ENCODE peak calls at places on chromosomes 12 and 14, in seven cellular contexts. E is H54; Z is LHCN-M2; F is ACHN; J is left cardiac atrium; I is stimulated activated CD4-positive, alpha-beta T cell treated with anti-CD3 and anti-CD28 coated beads, Interleukin-1b, Interleukin-23, amount 100 ng/mL, for 1 hour; K is right cardiac atrium. M is an unnamed sample.

GRCh38 chr12:2582631-2583616 is 211.8 kb upstream of the FKBP4 start:
- DNase-seq in K (peak), J (peak), Z (peak), E (peak), F (peak), I (no peak), M (peak)

GRCh38 chr12:98743362-98743953 is 98.4 kb downstream of the APAF1 start:
- DNase-seq in Z (no peak), K (no peak), I (no peak), J (no peak), F (peak), E (peak), M (no peak)

GRCh38 chr14:30272848-30273563 is 286.0 kb upstream of the G2E3 start:
- DNase-seq in K (no peak), E (no peak), J (no peak), I (no peak), Z (no peak), F (no peak), M (no peak)

GRCh38 chr12:104555650-104556049 is 98.9 kb downstream of the CHST11 start:
- DNase-seq in J (no peak), E (no peak), K (no peak), I (no peak), F (no peak), Z (no peak), M (no peak)

GRCh38 chr14:69079188-69079742 is 73.7 kb downstream of the DCAF5 start:
- DNase-seq in F (peak), Z (peak), E (no peak), K (no peak), J (no peak), I (no peak), M (peak)

GRCh38 chr14:64755661-64756265 is 51.5 kb downstream of the PLEKHG3 start:
- DNase-seq in Z (no peak), I (peak), J (no peak), K (no peak), E (no peak), F (no peak), M (no peak)

GRCh38 chr14:65251213-65251612 is 148.9 kb upstream of the MAX start:
- DNase-seq in F (no peak), Z (peak), J (no peak), K (no peak), E (peak), I (no peak), M (peak)

GRCh38 chr12:11133816-11134215 is 628 bp downstream of the TAS2R30 start:
- DNase-seq in K (no peak), E (no peak), J (no peak), Z (no peak), I (no peak), F (no peak), M (no peak)

GRCh38 chr12:51926718-51927117 is 19.4 kb downstream of the ACVRL1 start:
- DNase-seq in K (peak), F (peak), Z (no peak), E (no peak), J (no peak), I (no peak), M (no peak)

GRCh38 chr12:6821271-6821673 is 349 bp upstream of the GPR162 start:
- DNase-seq in E (peak), I (no peak), F (peak), Z (peak), K (peak), J (peak), M (peak)

GRCh38 chr12:46342562-46343033 is 30.0 kb downstream of the SLC38A2 start:
- DNase-seq in J (no peak), F (peak), I (no peak), K (no peak), E (no peak), Z (no peak), M (peak)

GRCh38 chr14:58549358-58549757 is 88.4 kb upstream of the DACT1 start:
- DNase-seq in I (no peak), Z (no peak), F (no peak), J (no peak), K (no peak), E (no peak), M (no peak)

GRCh38 chr14:63438065-63438757 is 105.0 kb downstream of the PPP2R5E start:
- DNase-seq in F (peak), E (peak), Z (peak), J (peak), K (peak), I (no peak), M (peak)

GRCh38 chr12:52691076-52691764 is 11.0 kb upstream of the KRT1 start:
- DNase-seq in J (peak), K (peak), I (peak), E (no peak), Z (no peak), F (peak), M (no peak)

GRCh38 chr12:111091036-111091435 is 170.7 kb upstream of the MYL2 start:
- DNase-seq in K (no peak), Z (no peak), F (no peak), I (no peak), J (no peak), E (no peak), M (no peak)

GRCh38 chr12:50514526-50515276 is 9.9 kb downstream of the DIP2B start:
- DNase-seq in K (no peak), J (no peak), E (no peak), I (no peak), F (no peak), Z (no peak), M (no peak)

GRCh38 chr12:108696111-108696995 is 35.0 kb downstream of the CORO1C start:
- DNase-seq in F (peak), Z (peak), E (peak), I (no peak), K (no peak), J (no peak), M (peak)

GRCh38 chr14:73242274-73242960 is 5.1 kb downstream of the PAPLN start:
- DNase-seq in J (no peak), Z (no peak), I (no peak), K (peak), E (no peak), F (peak), M (peak)

M was measured in fibroblast of gingiva.